ENCODE peak calls at places on chromosomes 11 and 22, in five cellular contexts. Y is K562, W is H1, L is SK-N-SH, A is GM12878. H is an unnamed sample.

GRCh38 chr22:38398609-38399401 is 56.2 kb downstream of the KCNJ4 start:
- DNase-seq in L (peak), Y (peak), W (peak), A (no peak), H (peak)

GRCh38 chr11:125164422-125165110 is at the start of gene PKNOX2:
- DNase-seq in W (peak), A (no peak), L (peak), Y (peak), H (peak)

GRCh38 chr22:24291538-24292201 is 21.0 kb downstream of the SPECC1L start:
- DNase-seq in Y (no peak), A (no peak), W (no peak), L (no peak), H (no peak)

GRCh38 chr22:46504586-46504985 is 32.8 kb downstream of the CELSR1 start:
- DNase-seq in Y (no peak), L (no peak), A (no peak), W (no peak), H (no peak)

GRCh38 chr11:19656140-19656541 is 56.5 kb upstream of the NAV2 start:
- DNase-seq in A (no peak), Y (peak), W (no peak), L (peak), H (no peak)

GRCh38 chr22:44025171-44026065 is 1.3 kb downstream of the PARVB start:
- DNase-seq in Y (peak), W (no peak), A (peak), L (no peak), H (peak)

GRCh38 chr11:123173040-123173855 is 21.8 kb downstream of the CLMP start:
- DNase-seq in W (no peak), L (no peak), Y (no peak), A (no peak), H (no peak)

GRCh38 chr11:24412722-24413121 is 84.1 kb upstream of the LUZP2 start:
- DNase-seq in A (no peak), Y (no peak), L (no peak), W (no peak), H (no peak)

GRCh38 chr11:19929655-19930054 is 217.0 kb downstream of the NAV2 start:
- DNase-seq in L (no peak), Y (no peak), A (no peak), W (no peak), H (no peak)

GRCh38 chr11:26860411-26860810 is 133.5 kb upstream of the FIBIN start:
- DNase-seq in A (no peak), Y (no peak), L (no peak), W (no peak), H (no peak)

GRCh38 chr22:32622762-32623147 is 148.1 kb downstream of the FBXO7 start:
- DNase-seq in W (no peak), Y (no peak), A (no peak), L (no peak), H (no peak)

GRCh38 chr22:37026325-37026724 is 6.8 kb downstream of the MPST start:
- DNase-seq in W (no peak), L (no peak), A (no peak), Y (no peak), H (no peak)

GRCh38 chr22:29266564-29267461 is 968 bp downstream of the RHBDD3 start:
- DNase-seq in Y (no peak), W (no peak), L (peak), A (no peak), H (no peak)

GRCh38 chr11:120102050-120102861 is 35.7 kb downstream of the TRIM29 start:
- DNase-seq in Y (no peak), W (no peak), A (no peak), L (no peak), H (no peak)

GRCh38 chr22:29275819-29276565 is 7.9 kb downstream of the EWSR1 start:
- DNase-seq in W (no peak), L (no peak), A (no peak), Y (no peak), H (no peak)

GRCh38 chr11:20597924-20598484 is 1.4 kb upstream of the SLC6A5 start:
- DNase-seq in Y (no peak), L (no peak), A (no peak), W (peak), H (no peak)

GRCh38 chr11:123047265-123047946 is 14.5 kb downstream of the HSPA8 start:
- DNase-seq in W (no peak), Y (no peak), A (no peak), L (no peak), H (no peak)

GRCh38 chr22:34620832-34621231 is 445.1 kb upstream of the ISX start:
- DNase-seq in W (no peak), A (no peak), L (no peak), Y (no peak), H (no peak)

GRCh38 chr11:44840526-44840925 is 110.2 kb downstream of the TP53I11 start:
- DNase-seq in Y (no peak), A (no peak), L (peak), W (no peak), H (no peak)

GRCh38 chr11:120956710-120957500 is 67.0 kb upstream of the TBCEL start:
- DNase-seq in Y (no peak), W (peak), A (no peak), L (peak), H (no peak)

GRCh38 chr11:109547356-109548027 is 125.5 kb downstream of the C11orf87 start:
- DNase-seq in W (no peak), L (no peak), Y (no peak), A (no peak), H (no peak)

GRCh38 chr11:40032331-40032730 is 1427.1 kb downstream of the LRRC4C start:
- DNase-seq in W (no peak), L (no peak), Y (no peak), A (no peak), H (no peak)

GRCh38 chr22:36220457-36220921 is 18.8 kb downstream of the APOL2 start:
- DNase-seq in L (no peak), A (no peak), W (no peak), Y (no peak), H (no peak)

GRCh38 chr11:46480909-46481308 is 89.3 kb upstream of the CHRM4 start:
- DNase-seq in A (no peak), W (no peak), Y (no peak), L (peak), H (no peak)

GRCh38 chr22:29291215-29291614 is 15.2 kb upstream of the GAS2L1 start:
- DNase-seq in W (no peak), A (no peak), Y (no peak), L (peak), H (no peak)

GRCh38 chr22:27892811-27893210 is 26.2 kb downstream of the PITPNB start:
- DNase-seq in Y (no peak), W (no peak), A (no peak), L (no peak), H (no peak)
- TF ChIP-seq TAF1 in Y (no peak), W (no peak), A (no peak), L (no peak), H (no peak)

GRCh38 chr11:76543006-76543703 is 98.3 kb downstream of the EMSY start:
- DNase-seq in L (no peak), A (no peak), Y (peak), W (no peak), H (no peak)
- TF ChIP-seq TAF1 in L (no peak), A (no peak), Y (no peak), W (no peak), H (no peak)

GRCh38 chr11:64566042-64566914 is 24.7 kb upstream of the SLC22A12 start:
- DNase-seq in L (peak), W (peak), A (no peak), Y (peak), H (no peak)
- TF ChIP-seq TAF1 in L (no peak), W (peak), A (no peak), Y (no peak), H (no peak)

DNA sequence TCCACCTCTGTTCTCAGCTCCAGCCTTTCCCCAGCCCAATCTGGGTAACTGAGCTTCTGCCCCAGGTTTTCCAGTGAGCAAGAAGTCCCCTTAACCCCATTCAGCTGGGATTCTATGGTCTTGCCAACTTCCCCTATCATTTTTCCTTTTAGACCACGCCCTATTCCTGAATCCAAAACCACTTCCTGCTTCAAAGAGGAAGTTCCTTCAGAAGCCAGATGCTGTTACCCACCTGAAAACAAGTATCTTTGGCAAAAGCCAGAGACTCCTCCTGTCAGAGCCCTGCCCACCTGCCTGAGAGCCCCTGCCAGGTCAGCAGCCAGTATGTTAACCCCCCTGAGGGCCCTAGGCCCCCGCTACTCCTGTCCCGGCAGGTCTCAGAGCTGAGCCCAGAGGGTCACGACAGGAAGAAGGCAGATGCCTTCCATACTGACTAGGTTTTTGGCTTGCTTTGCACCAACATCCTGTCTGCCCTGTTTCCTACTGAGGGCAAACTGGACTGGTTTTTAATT is 20.3 kb upstream of the MICAL2 start:
- DNase-seq in A (no peak), W (no peak), L (no peak), Y (no peak), H (no peak)
- TF ChIP-seq TAF1 in A (no peak), W (no peak), L (no peak), Y (no peak), H (no peak)

DNA sequence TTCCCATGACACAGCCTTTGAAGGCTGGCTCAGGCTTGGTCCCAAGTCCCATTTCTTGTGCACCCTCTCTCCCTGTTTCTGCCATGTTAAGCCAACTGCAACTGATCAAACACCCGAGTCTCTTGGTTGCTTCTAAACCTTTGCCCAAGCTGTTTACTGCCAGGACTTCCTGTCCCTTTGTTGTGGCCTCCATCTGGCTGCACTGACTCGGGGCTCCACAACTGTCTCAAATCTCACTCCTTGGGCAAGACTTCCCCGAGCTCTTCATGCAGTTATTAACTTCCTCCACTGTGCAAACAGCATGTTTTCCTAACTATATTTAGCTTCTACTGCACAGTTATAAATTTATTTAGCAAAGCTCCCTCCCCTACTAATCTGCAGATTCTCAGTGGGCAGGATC is 4.3 kb downstream of the VPREB1 start:
- DNase-seq in W (no peak), A (no peak), L (no peak), Y (peak), H (no peak)
- TF ChIP-seq TAF1 in W (no peak), A (no peak), L (no peak), Y (no peak), H (no peak)

GRCh38 chr11:61747389-61748285 is 4.8 kb upstream of the MYRF start:
- DNase-seq in L (peak), A (no peak), W (peak), Y (peak), H (peak)
- TF ChIP-seq TAF1 in L (no peak), A (no peak), W (no peak), Y (no peak), H (no peak)

GRCh38 chr11:118620529-118621070 is 13.2 kb downstream of the PHLDB1 start:
- DNase-seq in A (no peak), L (no peak), Y (peak), W (no peak), H (no peak)

GRCh38 chr11:118619444-118620205 is 12.2 kb downstream of the PHLDB1 start:
- DNase-seq in A (no peak), W (no peak), L (no peak), Y (no peak), H (no peak)

GRCh38 chr11:118618115-118618990 is 10.9 kb downstream of the PHLDB1 start:
- DNase-seq in W (no peak), Y (no peak), L (no peak), A (no peak), H (no peak)

GRCh38 chr11:118621071-118621815 is 13.8 kb downstream of the PHLDB1 start:
- DNase-seq in L (peak), Y (peak), A (no peak), W (peak), H (no peak)

GRCh38 chr11:118618991-118619375 is 11.6 kb downstream of the PHLDB1 start:
- DNase-seq in L (no peak), Y (no peak), W (no peak), A (no peak), H (no peak)
- TF ChIP-seq TAF1 in L (no peak), Y (no peak), W (no peak), A (no peak), H (no peak)

DNA sequence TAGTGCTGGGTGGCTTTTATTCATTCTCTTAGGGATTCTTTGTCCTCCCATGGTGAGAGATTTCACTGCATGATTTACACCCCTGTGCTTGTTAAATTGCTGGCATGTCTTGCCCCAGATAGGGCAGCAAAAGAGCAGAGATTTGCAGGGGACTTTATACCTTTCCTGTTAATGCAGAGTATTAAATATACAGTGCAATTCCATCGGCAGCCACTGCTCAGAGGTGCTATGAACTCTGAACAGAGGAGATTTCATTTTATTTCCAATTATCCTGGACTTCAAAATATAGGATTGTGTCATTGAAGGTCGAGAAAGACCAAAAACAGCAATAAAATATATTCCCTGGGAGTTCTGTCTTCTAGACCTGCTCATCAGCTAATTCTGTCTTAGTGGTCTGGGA is 263.4 kb upstream of the NCAM1 start:
- DNase-seq in W (no peak), L (no peak), Y (no peak), A (no peak), H (no peak)
- TF ChIP-seq TAF1 in W (no peak), L (no peak), Y (no peak), A (no peak), H (no peak)

GRCh38 chr11:3841426-3842304 is 906 bp upstream of the RHOG start:
- DNase-seq in W (no peak), Y (peak), L (peak), A (peak), H (peak)

GRCh38 chr11:3837793-3838192 is 3.0 kb downstream of the RHOG start:
- DNase-seq in L (no peak), W (no peak), A (no peak), Y (peak), H (no peak)

GRCh38 chr11:3838504-3838903 is 2.3 kb downstream of the RHOG start:
- DNase-seq in Y (no peak), A (no peak), L (no peak), W (no peak), H (no peak)

GRCh38 chr11:3840870-3841425 is at the start of gene RHOG:
- DNase-seq in A (no peak), W (peak), Y (peak), L (peak), H (peak)

GRCh38 chr11:3840289-3840869 is 380 bp downstream of the RHOG start:
- DNase-seq in Y (no peak), W (peak), L (peak), A (no peak), H (no peak)
- TF ChIP-seq TAF1 in Y (no peak), W (no peak), L (no peak), A (no peak), H (no peak)

GRCh38 chr11:69312418-69313399 is 18.8 kb downstream of the MYEOV start:
- DNase-seq in Y (no peak), W (no peak), L (no peak), A (no peak), H (no peak)
- TF ChIP-seq TAF1 in Y (no peak), W (no peak), L (no peak), A (no peak), H (no peak)